ENCODE peak calls at places on chromosome 18, in eight cellular contexts. L is fibroblast of lung, Q is colonic mucosa, F is neuronal stem cell, W is mesendoderm, S is H1, P is PC-3, B is H9. K is an unnamed sample.

GRCh38 chr18:64409511-64409910 is 260.6 kb upstream of the LINC00305 start:
- DNase-seq in B (no peak), S (no peak), L (peak; percentile 5), F (peak; percentile 17), P (peak; percentile 50), Q (no peak), W (peak; percentile 48), K (no peak)

GRCh38 chr18:77210249-77210648 is 39.4 kb upstream of the GALR1 start:
- DNase-seq in F (no peak), S (no peak), W (no peak), L (no peak), B (no peak), Q (no peak), P (no peak), K (no peak)

GRCh38 chr18:35919179-35919578 is 53.3 kb upstream of the RMP24 start:
- DNase-seq in B (no peak), S (no peak), Q (no peak), F (no peak), L (no peak), W (no peak), P (no peak), K (no peak)

GRCh38 chr18:42310956-42311355 is 355.9 kb downstream of the PIK3C3 start:
- DNase-seq in W (peak; percentile 93), Q (no peak), F (no peak), P (no peak), L (no peak), B (no peak), S (no peak), K (peak; percentile 39)

GRCh38 chr18:28365406-28365805 is 188.5 kb upstream of the CDH2 start:
- DNase-seq in W (no peak), B (no peak), F (no peak), L (no peak), P (peak; percentile 93), Q (no peak), S (no peak), K (no peak)

GRCh38 chr18:59988098-59988706 is 88.4 kb downstream of the PMAIP1 start:
- DNase-seq in Q (peak; percentile 31), P (peak; percentile 69), S (no peak), L (peak; percentile 81), F (peak; percentile 24), W (peak; percentile 40), B (no peak), K (peak; percentile 40)

GRCh38 chr18:49399003-49399402 is 61.4 kb downstream of the DYM start:
- DNase-seq in L (no peak), W (no peak), Q (no peak), P (no peak), S (no peak), B (no peak), F (no peak), K (peak; percentile 64)

GRCh38 chr18:68263481-68263880 is 451.4 kb downstream of the TMX3 start:
- DNase-seq in Q (no peak), P (peak; percentile 76), L (peak; percentile 23), W (no peak), S (no peak), B (no peak), F (no peak), K (no peak)

GRCh38 chr18:37769846-37770245 is 204.2 kb upstream of the CELF4 start:
- DNase-seq in W (no peak), B (no peak), S (no peak), L (no peak), P (no peak), Q (no peak), F (no peak), K (no peak)

GRCh38 chr18:58225101-58225500 is 181.1 kb downstream of the NEDD4L start:
- DNase-seq in F (no peak), B (no peak), W (no peak), L (no peak), S (no peak), P (peak; percentile 42), Q (no peak), K (no peak)

GRCh38 chr18:32907215-32907590 is 134.4 kb upstream of the KLHL14 start:
- DNase-seq in L (no peak), S (no peak), Q (no peak), P (no peak), B (no peak), F (no peak), W (no peak), K (no peak)

GRCh38 chr18:73647391-73647790 is 500.2 kb downstream of the FBXO15 start:
- DNase-seq in L (no peak), Q (no peak), S (no peak), F (no peak), B (no peak), W (no peak), P (no peak), K (no peak)

GRCh38 chr18:48548921-48549320 is 10.1 kb downstream of the CTIF start:
- DNase-seq in Q (no peak), P (no peak), B (no peak), L (no peak), S (no peak), W (no peak), F (no peak), K (no peak)

GRCh38 chr18:39453882-39454281 is 1888.3 kb upstream of the CELF4 start:
- DNase-seq in L (peak; percentile 88), B (no peak), P (no peak), S (no peak), Q (no peak), F (no peak), W (peak; percentile 24), K (no peak)

GRCh38 chr18:7038330-7038846 is 79.2 kb downstream of the LAMA1 start:
- DNase-seq in S (peak; percentile 29), L (peak; percentile 96), B (peak; percentile 80), W (peak; percentile 83), P (peak; percentile 77), Q (peak; percentile 62), F (peak; percentile 45), K (no peak)

GRCh38 chr18:79486356-79487197 is 90.8 kb downstream of the NFATC1 start:
- DNase-seq in B (no peak), S (no peak), P (no peak), L (no peak), Q (no peak), W (no peak), F (no peak), K (no peak)

GRCh38 chr18:63126134-63127067 is 193.2 kb downstream of the BCL2 start:
- DNase-seq in Q (no peak), F (no peak), B (no peak), S (no peak), P (no peak), L (no peak), W (peak; percentile 54), K (no peak)
- H3K27ac ChIP-seq in Q (no peak overlapping the region), F (no peak overlapping the region), B (no peak overlapping the region), S (no peak overlapping the region), P (no peak overlapping the region), L (no peak overlapping the region), W (no peak overlapping the region), K (peak overlapping the region; percentile 67)

GRCh38 chr18:8617907-8618306 is 8.7 kb downstream of the RAB12 start:
- DNase-seq in S (no peak), B (no peak), P (no peak), L (no peak), F (no peak), Q (no peak), W (no peak), K (no peak)

GRCh38 chr18:8616026-8616401 is 6.8 kb downstream of the RAB12 start:
- DNase-seq in F (no peak), S (no peak), Q (no peak), P (peak; percentile 48), B (no peak), L (no peak), W (no peak), K (no peak)

GRCh38 chr18:8615397-8616025 is 6.3 kb downstream of the RAB12 start:
- DNase-seq in S (no peak), B (no peak), F (no peak), W (peak; percentile 80), L (peak; percentile 95), Q (no peak), P (peak; percentile 92), K (peak; percentile 34)

GRCh38 chr18:8611916-8612576 is 2.8 kb downstream of the RAB12 start:
- DNase-seq in F (no peak), S (no peak), W (no peak), Q (no peak), P (peak; percentile 76), B (no peak), L (no peak), K (no peak)

GRCh38 chr18:8614875-8615274 is 5.6 kb downstream of the RAB12 start:
- DNase-seq in W (no peak), S (no peak), Q (no peak), L (no peak), P (no peak), F (no peak), B (no peak), K (no peak)
- H3K9ac ChIP-seq in W (peak overlapping the region; percentile 31), S (no peak overlapping the region), Q (no peak overlapping the region), L (no peak overlapping the region), P (no peak overlapping the region), F (no peak overlapping the region), B (no peak overlapping the region), K (peak overlapping the region; percentile 26)

GRCh38 chr18:3180325-3180724 is 39.4 kb downstream of the MYOM1 start:
- DNase-seq in S (no peak), P (no peak), W (peak; percentile 89), Q (no peak), B (no peak), L (peak; percentile 57), F (peak; percentile 47), K (no peak)

GRCh38 chr18:3175195-3175758 is 44.5 kb downstream of the MYOM1 start:
- DNase-seq in P (no peak), B (no peak), Q (no peak), L (peak; percentile 57), S (no peak), F (no peak), W (no peak), K (no peak)

GRCh38 chr18:3183103-3183717 is 36.6 kb downstream of the MYOM1 start:
- DNase-seq in P (no peak), L (no peak), B (no peak), W (peak; percentile 9), S (no peak), F (no peak), Q (no peak), K (no peak)

GRCh38 chr18:3177902-3178687 is 41.7 kb downstream of the MYOM1 start:
- DNase-seq in B (no peak), L (peak; percentile 16), Q (peak; percentile 48), W (no peak), F (no peak), P (no peak), S (no peak), K (no peak)

DNA sequence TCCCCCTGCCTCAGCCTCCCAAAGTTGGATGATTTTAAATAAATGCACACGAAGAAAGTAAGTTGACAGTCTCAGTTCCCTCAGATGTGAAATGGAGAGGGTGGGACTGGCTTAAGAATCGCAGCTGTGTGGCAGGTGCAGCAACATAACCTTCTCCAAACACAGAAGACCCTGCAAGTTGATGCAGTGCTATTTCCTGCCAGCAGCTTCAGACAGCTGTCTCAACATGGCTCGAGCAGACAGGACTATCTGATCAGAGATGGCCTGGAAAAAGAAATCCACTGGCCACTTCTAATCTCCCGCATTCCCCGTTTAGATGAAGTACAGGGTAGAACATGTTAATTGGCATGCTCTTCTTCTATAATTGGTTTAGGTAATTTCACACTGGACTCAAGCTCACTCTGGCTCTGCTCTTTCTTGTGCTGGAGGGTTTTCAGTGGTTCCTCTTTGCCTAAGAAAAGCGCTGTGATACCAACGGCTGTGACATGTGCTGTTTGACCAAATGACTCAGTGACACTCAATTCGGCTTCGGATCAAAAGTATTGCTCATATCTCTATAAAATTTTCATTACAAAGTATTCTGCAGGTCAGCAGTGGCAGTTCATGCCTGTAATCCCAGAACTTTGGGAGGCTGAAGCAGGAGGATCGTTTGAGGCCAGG is 40.2 kb downstream of the MYOM1 start:
- DNase-seq in L (no peak), S (no peak), F (no peak), Q (no peak), B (no peak), W (peak; percentile 66), P (peak; percentile 85), K (no peak)
- H3K27ac ChIP-seq in L (no peak overlapping the region), S (no peak overlapping the region), F (peak overlapping the region; percentile 51), Q (no peak overlapping the region), B (no peak overlapping the region), W (no peak overlapping the region), P (peak overlapping the region; percentile 21), K (no peak overlapping the region)

GRCh38 chr18:56470679-56471345 is 167.6 kb downstream of the TXNL1 start:
- DNase-seq in B (no peak), L (no peak), W (no peak), Q (no peak), F (no peak), P (no peak), S (no peak), K (no peak)
- H3K9ac ChIP-seq in B (no peak overlapping the region), L (no peak overlapping the region), W (no peak overlapping the region), Q (no peak overlapping the region), F (no peak overlapping the region), P (no peak overlapping the region), S (no peak overlapping the region), K (no peak overlapping the region)